ENCODE peak calls at places on chromosome 21, in five cellular contexts. K is H1, H is trophoblast cell, B is PC-3, S is GM23338. W is an unnamed sample.
A peak's percentile ranks its signal among the peaks of the same experiment; 100 is the strongest.

GRCh38 chr21:34824314-34824713 is 155.5 kb downstream of the CLIC6 start:
- DNase-seq in K (no peak), H (no peak), B (no peak), S (no peak), W (no peak)

GRCh38 chr21:40179167-40179566 is 311.9 kb downstream of the PCP4 start:
- DNase-seq in K (no peak), H (no peak), B (no peak), S (no peak), W (no peak)

GRCh38 chr21:16211339-16212303 is 481.8 kb downstream of the USP25 start:
- DNase-seq in K (no peak), H (no peak), B (no peak), S (no peak), W (no peak)

GRCh38 chr21:43893536-43894205 is 28.6 kb downstream of the AGPAT3 start:
- DNase-seq in K (no peak), H (no peak), B (no peak), S (no peak), W (no peak)

GRCh38 chr21:15062566-15062965 is 2.2 kb downstream of the NRIP1 start:
- DNase-seq in K (no peak), H (no peak), B (peak; percentile 63), S (no peak), W (no peak)

GRCh38 chr21:14591277-14591876 is 45.3 kb upstream of the SAMSN1 start:
- DNase-seq in K (no peak), H (no peak), B (no peak), S (no peak), W (no peak)

GRCh38 chr21:43975469-43976098 is 36.5 kb upstream of the TRAPPC10 start:
- DNase-seq in K (peak; percentile 94), H (peak; percentile 83), B (peak; percentile 78), S (peak; percentile 82), W (no peak)

GRCh38 chr21:41659791-41660560 is 106.9 kb downstream of the RIPK4 start:
- DNase-seq in K (no peak), H (peak; percentile 25), B (peak; percentile 70), S (no peak), W (peak; percentile 67)

GRCh38 chr21:41361786-41362604 is at the start of gene MX2:
- DNase-seq in K (no peak), H (peak; percentile 86), B (peak; percentile 48), S (no peak), W (peak; percentile 80)

GRCh38 chr21:15826147-15826780 is 96.5 kb downstream of the USP25 start:
- DNase-seq in K (no peak), H (peak; percentile 85), B (peak; percentile 84), S (peak; percentile 81), W (no peak)

GRCh38 chr21:17114019-17114418 is 398.8 kb upstream of the CXADR start:
- DNase-seq in K (no peak), H (no peak), B (no peak), S (peak; percentile 33), W (no peak)

GRCh38 chr21:43988016-43988415 is 24.1 kb upstream of the TRAPPC10 start:
- DNase-seq in K (no peak), H (no peak), B (no peak), S (no peak), W (no peak)

GRCh38 chr21:34889287-34889536 is 159.9 kb downstream of the RUNX1 start:
- DNase-seq in K (no peak), H (peak; percentile 78), B (peak; percentile 50), S (peak; percentile 46), W (no peak)

GRCh38 chr21:16020878-16021277 is 291.1 kb downstream of the USP25 start:
- DNase-seq in K (no peak), H (no peak), B (no peak), S (no peak), W (no peak)

GRCh38 chr21:46095106-46095719 is 2.7 kb upstream of the COL6A2 start:
- DNase-seq in K (no peak), H (no peak), B (no peak), S (no peak), W (no peak)
- H3K27ac ChIP-seq in K (no peak overlapping the region), H (no peak overlapping the region), B (no peak overlapping the region), S (no peak overlapping the region), W (no peak overlapping the region)

DNA sequence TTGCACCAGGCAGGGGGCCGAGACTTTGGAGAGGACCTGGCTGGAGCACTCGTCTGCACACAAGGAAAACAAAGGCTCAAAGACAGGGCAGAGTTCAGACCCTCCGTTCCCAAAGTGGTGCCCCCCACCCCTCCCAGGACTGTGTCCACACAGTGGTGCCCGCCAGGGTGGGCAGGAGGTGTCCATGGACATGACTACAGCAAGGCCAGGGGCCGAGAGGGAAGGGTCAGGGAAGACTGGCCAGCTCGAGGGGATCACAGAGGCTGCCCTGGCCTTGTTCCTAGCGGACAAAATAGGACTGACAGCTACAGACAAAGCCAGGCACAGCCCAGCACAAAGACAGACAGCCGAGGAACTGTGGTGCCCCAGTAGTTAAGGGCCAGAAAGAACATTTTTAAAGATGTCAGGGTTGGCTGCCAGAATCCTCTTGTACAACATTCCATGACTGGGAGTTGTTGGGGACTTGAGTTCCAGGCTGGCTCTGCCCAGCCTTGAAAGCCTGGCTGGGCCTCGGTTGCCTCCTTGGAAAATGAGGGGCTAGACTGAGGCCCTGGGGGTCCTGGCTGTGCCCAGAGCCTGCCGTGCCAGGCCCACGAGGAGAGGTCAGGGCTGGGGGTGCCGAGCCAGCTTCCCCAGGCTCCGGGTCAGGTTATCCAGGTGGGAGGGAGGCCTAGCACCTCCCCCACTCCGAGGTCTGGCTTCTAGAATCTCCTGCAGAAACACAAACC is 63.7 kb downstream of the SLX9 start:
- DNase-seq in K (no peak), H (no peak), B (no peak), S (no peak), W (no peak)
- H2AFZ ChIP-seq in K (no peak overlapping the region), H (no peak overlapping the region), B (no peak overlapping the region), S (no peak overlapping the region), W (no peak overlapping the region)

DNA sequence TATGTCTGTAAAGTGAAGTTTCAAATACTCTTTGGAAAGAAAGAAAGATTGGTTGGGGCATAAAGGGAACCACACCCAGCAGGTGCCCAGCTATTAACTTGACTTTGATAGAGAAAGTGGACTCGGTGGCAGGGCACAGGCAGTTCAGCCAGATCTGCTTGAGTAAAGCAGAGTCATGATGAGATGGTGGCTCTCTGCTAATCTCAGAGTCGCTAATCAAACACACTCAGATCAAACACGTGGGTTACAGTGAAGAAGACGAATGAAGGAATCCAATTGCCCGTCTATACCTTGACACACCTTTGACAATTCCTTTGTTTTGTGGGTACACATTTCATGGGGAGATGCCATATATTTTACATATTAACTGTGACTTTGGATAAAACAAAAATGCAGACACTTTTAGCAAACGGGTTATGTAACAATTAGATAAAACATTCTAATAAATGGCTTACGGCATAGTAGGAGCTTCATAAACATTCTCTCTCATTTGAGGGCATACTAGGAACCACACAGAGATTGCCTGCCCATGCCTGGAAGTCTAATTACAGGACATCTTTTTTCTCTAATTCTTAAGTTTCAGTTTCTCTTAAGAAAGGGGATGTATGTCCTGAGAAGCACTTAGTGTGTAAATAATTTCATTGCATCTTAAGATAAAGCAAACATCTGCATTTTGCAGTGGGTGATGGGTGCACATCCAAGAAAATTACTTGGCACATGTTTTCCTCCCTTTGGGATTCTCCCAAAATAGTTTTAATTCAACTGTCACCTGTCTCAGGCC is 7.2 kb downstream of the CBR1 start:
- DNase-seq in K (no peak), H (no peak), B (no peak), S (no peak), W (no peak)
- H3K27ac ChIP-seq in K (no peak overlapping the region), H (no peak overlapping the region), B (no peak overlapping the region), S (no peak overlapping the region), W (no peak overlapping the region)

GRCh38 chr21:36773111-36773510 is 74.2 kb downstream of the SIM2 start:
- DNase-seq in K (no peak), H (no peak), B (peak; percentile 82), S (no peak), W (peak; percentile 68)
- H2AFZ ChIP-seq in K (no peak overlapping the region), H (no peak overlapping the region), B (no peak overlapping the region), S (no peak overlapping the region), W (no peak overlapping the region)

GRCh38 chr21:32562915-32563314 is 22.4 kb downstream of the TCP10L start:
- DNase-seq in K (no peak), H (no peak), B (no peak), S (no peak), W (no peak)

GRCh38 chr21:32562426-32562825 is 22.9 kb downstream of the TCP10L start:
- DNase-seq in K (no peak), H (no peak), B (no peak), S (peak; percentile 77), W (no peak)

GRCh38 chr21:32569261-32570230 is 15.8 kb downstream of the TCP10L start:
- DNase-seq in K (peak; percentile 89), H (peak; percentile 86), B (peak; percentile 88), S (peak; percentile 96), W (peak; percentile 68)

GRCh38 chr21:32566990-32567389 is 18.3 kb downstream of the TCP10L start:
- DNase-seq in K (no peak), H (no peak), B (no peak), S (no peak), W (no peak)

DNA sequence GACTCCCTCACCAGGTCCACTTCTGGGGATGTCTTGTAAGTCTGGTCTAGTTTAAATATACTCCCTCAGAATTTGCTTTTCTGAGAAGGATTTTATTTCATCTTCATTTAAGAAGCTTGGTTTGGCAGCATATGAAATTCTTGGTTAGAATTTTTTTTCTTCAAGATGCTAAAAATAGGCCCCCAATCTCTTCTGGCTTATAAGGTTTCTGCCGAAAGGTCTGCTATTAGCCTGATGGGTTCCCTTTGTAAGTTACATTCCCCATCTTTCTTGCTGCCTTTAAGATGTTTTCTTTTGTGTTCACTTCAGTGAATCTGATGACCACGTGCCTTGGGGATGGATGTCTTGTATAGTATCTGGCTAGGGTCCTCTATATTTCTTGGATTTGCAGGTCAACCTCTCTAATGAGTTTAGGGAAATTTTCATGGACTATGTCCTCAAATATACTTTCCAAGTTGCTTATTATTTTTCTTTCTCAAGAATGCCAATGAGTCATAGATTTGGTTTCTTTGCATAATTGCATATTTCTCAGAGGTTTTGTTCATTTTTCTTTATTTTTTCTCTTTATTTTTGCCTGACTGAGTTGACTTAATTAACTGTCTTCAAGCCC is 19.4 kb downstream of the TCP10L start:
- DNase-seq in K (no peak), H (no peak), B (no peak), S (no peak), W (no peak)
- H3K27ac ChIP-seq in K (no peak overlapping the region), H (no peak overlapping the region), B (no peak overlapping the region), S (no peak overlapping the region), W (no peak overlapping the region)

GRCh38 chr21:33541756-33542639 is at the start of gene GART:
- DNase-seq in K (peak; percentile 87), H (peak; percentile 82), B (peak; percentile 83), S (peak; percentile 94), W (peak; percentile 76)

GRCh38 chr21:33544451-33544850 is 1.6 kb downstream of the SON start:
- DNase-seq in K (no peak), H (no peak), B (no peak), S (no peak), W (no peak)

GRCh38 chr21:33541105-33541711 is 709 bp downstream of the GART start:
- DNase-seq in K (no peak), H (peak; percentile 19), B (peak; percentile 30), S (peak; percentile 32), W (peak; percentile 4)

GRCh38 chr21:33542640-33543504 is at the start of gene SON:
- DNase-seq in K (peak; percentile 91), H (peak; percentile 99), B (peak; percentile 99), S (peak; percentile 99), W (peak; percentile 95)

GRCh38 chr21:33543505-33544129 is 779 bp downstream of the SON start:
- DNase-seq in K (no peak), H (peak; percentile 57), B (peak; percentile 47), S (no peak), W (no peak)
- H2AFZ ChIP-seq in K (no peak overlapping the region), H (peak overlapping the region; percentile 20), B (peak overlapping the region; percentile 66), S (no peak overlapping the region), W (no peak overlapping the region)

GRCh38 chr21:36029309-36029708 is 31.0 kb downstream of the SETD4 start:
- DNase-seq in K (no peak), H (no peak), B (no peak), S (no peak), W (no peak)
- H3K27ac ChIP-seq in K (no peak overlapping the region), H (peak overlapping the region; percentile 77), B (no peak overlapping the region), S (no peak overlapping the region), W (no peak overlapping the region)

W was measured in PC-9.